ENCODE peak calls at places on chromosome 10, in eight cellular contexts. O is breast epithelium, T is epithelial cell of esophagus, Z is Caco-2, Q is BE2C, M is bronchial epithelial cell, H is chondrocyte, D is astrocyte. V is an unnamed sample.
A peak's percentile ranks its signal among the peaks of the same experiment; 100 is the strongest.

GRCh38 chr10:4242561-4243035 is 457.6 kb upstream of the KLF6 start:
- DNase-seq in O (no peak), T (peak; percentile 26), Z (no peak), Q (no peak), M (peak; percentile 39), H (no peak), D (peak; percentile 99), V (no peak)

GRCh38 chr10:69828115-69828870 is 26.6 kb downstream of the COL13A1 start:
- DNase-seq in O (no peak), T (no peak), Z (no peak), Q (no peak), M (no peak), H (no peak), D (no peak), V (no peak)

GRCh38 chr10:7667262-7668141 is 736 bp upstream of the ITIH5 start:
- DNase-seq in O (no peak), T (no peak), Z (no peak), Q (no peak), M (no peak), H (no peak), D (no peak), V (no peak)

GRCh38 chr10:44281089-44281613 is 103.7 kb downstream of the CXCL12 start:
- DNase-seq in O (no peak), T (no peak), Z (no peak), Q (no peak), M (no peak), H (no peak), D (no peak), V (no peak)

GRCh38 chr10:119428789-119429188 is 113.7 kb downstream of the RGS10 start:
- DNase-seq in O (no peak), T (no peak), Z (no peak), Q (no peak), M (no peak), H (no peak), D (peak; percentile 90), V (no peak)

GRCh38 chr10:69961168-69961863 is 91.3 kb upstream of the MACROH2A2 start:
- DNase-seq in O (no peak), T (no peak), Z (no peak), Q (no peak), M (no peak), H (no peak), D (no peak), V (peak; percentile 25)

GRCh38 chr10:86413046-86413728 is 46.6 kb upstream of the GRID1 start:
- DNase-seq in O (no peak), T (no peak), Z (no peak), Q (no peak), M (no peak), H (no peak), D (peak; percentile 45), V (no peak)

GRCh38 chr10:22766693-22767092 is 52.3 kb upstream of the PIP4K2A start:
- DNase-seq in O (no peak), T (no peak), Z (no peak), Q (no peak), M (no peak), H (no peak), D (no peak), V (no peak)

GRCh38 chr10:53997953-53998352 is 803.1 kb downstream of the PCDH15 start:
- DNase-seq in O (no peak), T (peak; percentile 26), Z (no peak), Q (no peak), M (peak; percentile 22), H (no peak), D (no peak), V (no peak)

GRCh38 chr10:26725837-26726727 is 28.6 kb downstream of the PDSS1 start:
- DNase-seq in O (peak; percentile 71), T (peak; percentile 73), Z (no peak), Q (peak; percentile 42), M (peak; percentile 55), H (no peak), D (peak; percentile 60), V (peak; percentile 56)

GRCh38 chr10:6114758-6115410 is 26.1 kb downstream of the RBM17 start:
- DNase-seq in O (no peak), T (peak; percentile 45), Z (no peak), Q (no peak), M (peak; percentile 40), H (no peak), D (peak; percentile 73), V (no peak)

GRCh38 chr10:100346351-100346764 is 675 bp upstream of the SCD start:
- DNase-seq in O (no peak), T (peak; percentile 69), Z (peak; percentile 81), Q (peak; percentile 88), M (peak; percentile 52), H (no peak), D (peak; percentile 75), V (peak; percentile 70)

GRCh38 chr10:35758086-35758485 is 116.0 kb upstream of the FZD8 start:
- DNase-seq in O (no peak), T (no peak), Z (no peak), Q (no peak), M (no peak), H (no peak), D (no peak), V (no peak)

GRCh38 chr10:70090951-70091350 is 38.3 kb downstream of the MACROH2A2 start:
- DNase-seq in O (no peak), T (no peak), Z (peak; percentile 83), Q (no peak), M (no peak), H (no peak), D (no peak), V (no peak)

GRCh38 chr10:74118794-74119193 is 31.8 kb downstream of the AP3M1 start:
- DNase-seq in O (no peak), T (peak; percentile 54), Z (no peak), Q (no peak), M (peak; percentile 42), H (no peak), D (no peak), V (no peak)

GRCh38 chr10:26839966-26840627 is 20.7 kb downstream of the ABI1 start:
- DNase-seq in O (no peak), T (no peak), Z (no peak), Q (no peak), M (no peak), H (no peak), D (peak; percentile 56), V (no peak)

GRCh38 chr10:107561136-107561650 is 396.7 kb upstream of the SORCS1 start:
- DNase-seq in O (no peak), T (peak; percentile 6), Z (no peak), Q (no peak), M (peak; percentile 30), H (no peak), D (peak; percentile 74), V (no peak)

GRCh38 chr10:122746408-122746807 is 46.8 kb upstream of the C10orf120 start:
- DNase-seq in O (no peak), T (peak; percentile 82), Z (no peak), Q (no peak), M (peak; percentile 84), H (no peak), D (no peak), V (no peak)

GRCh38 chr10:100637785-100638184 is 102.0 kb downstream of the HIF1AN start:
- DNase-seq in O (no peak), T (no peak), Z (peak; percentile 51), Q (peak; percentile 72), M (no peak), H (no peak), D (no peak), V (peak; percentile 30)

DNA sequence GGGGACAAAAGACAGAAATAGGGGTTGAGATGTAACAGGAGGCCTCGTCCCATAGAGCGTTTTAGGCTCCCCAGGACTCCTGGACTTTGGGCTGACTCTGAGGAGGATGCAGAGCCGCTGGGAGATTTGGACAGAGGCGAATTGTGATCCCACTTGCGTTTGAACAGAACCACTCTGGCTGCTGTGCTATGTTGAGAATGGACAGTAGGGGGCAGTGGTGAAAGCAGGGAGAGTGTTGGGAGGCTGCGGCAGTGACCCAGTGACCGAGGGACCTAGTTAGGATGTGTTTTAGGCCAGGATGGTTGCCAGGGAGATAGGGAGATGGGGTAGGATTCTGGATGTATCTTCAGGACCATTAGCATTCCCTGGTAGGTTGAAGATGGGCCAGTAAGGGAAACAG is 271.6 kb downstream of the CCDC3 start:
- DNase-seq in O (no peak), T (no peak), Z (no peak), Q (peak; percentile 20), M (no peak), H (no peak), D (no peak), V (no peak)
- TF ChIP-seq CTCF in O (no peak), T (peak; percentile 17), Z (peak; percentile 44), Q (peak; percentile 59), M (peak; percentile 31), H (peak; percentile 67), D (peak; percentile 16), V (no peak)

GRCh38 chr10:32160866-32161265 is 104.6 kb upstream of the KIF5B start:
- DNase-seq in O (no peak), T (no peak), Z (no peak), Q (no peak), M (no peak), H (no peak), D (no peak), V (no peak)
- TF ChIP-seq CTCF in O (no peak), T (no peak), Z (no peak), Q (no peak), M (no peak), H (no peak), D (no peak), V (no peak)

GRCh38 chr10:109823196-109823595 is 100.1 kb downstream of the XPNPEP1 start:
- DNase-seq in O (no peak), T (peak; percentile 82), Z (no peak), Q (no peak), M (peak; percentile 89), H (no peak), D (no peak), V (no peak)
- TF ChIP-seq CTCF in O (no peak), T (no peak), Z (no peak), Q (no peak), M (no peak), H (no peak), D (no peak), V (no peak)

GRCh38 chr10:125217986-125218675 is 57.8 kb upstream of the CTBP2 start:
- DNase-seq in O (no peak), T (peak; percentile 74), Z (no peak), Q (no peak), M (peak; percentile 57), H (no peak), D (peak; percentile 41), V (peak; percentile 23)
- TF ChIP-seq CTCF in O (no peak), T (peak; percentile 5), Z (no peak), Q (peak; percentile 18), M (no peak), H (peak; percentile 39), D (no peak), V (no peak)

GRCh38 chr10:78336402-78336791 is 302.7 kb downstream of the RPS24 start:
- DNase-seq in O (no peak), T (no peak), Z (no peak), Q (no peak), M (no peak), H (no peak), D (peak; percentile 96), V (no peak)

GRCh38 chr10:78337646-78338391 is 304.2 kb downstream of the RPS24 start:
- DNase-seq in O (no peak), T (no peak), Z (no peak), Q (no peak), M (no peak), H (no peak), D (peak; percentile 47), V (no peak)

GRCh38 chr10:78335691-78336401 is 302.2 kb downstream of the RPS24 start:
- DNase-seq in O (no peak), T (no peak), Z (no peak), Q (no peak), M (no peak), H (no peak), D (peak; percentile 93), V (no peak)

GRCh38 chr10:78335371-78335690 is 301.7 kb downstream of the RPS24 start:
- DNase-seq in O (no peak), T (no peak), Z (no peak), Q (no peak), M (no peak), H (no peak), D (no peak), V (no peak)

GRCh38 chr10:78337016-78337415 is 303.4 kb downstream of the RPS24 start:
- DNase-seq in O (no peak), T (no peak), Z (no peak), Q (no peak), M (no peak), H (no peak), D (no peak), V (no peak)
- TF ChIP-seq CTCF in O (no peak), T (no peak), Z (no peak), Q (no peak), M (no peak), H (no peak), D (no peak), V (no peak)

V was measured in Calu3.